ENCODE peak calls at places on chromosome 14, in four cellular contexts. One of them, this sample, is unnamed.

GRCh38 chr14:101251812-101252442 is 309.4 kb upstream of the DIO3 start:
- DNase-seq in nucleus accumbens: no peak
- DNase-seq in IMR-90: no peak
- DNase-seq in GM12892: no peak
- DNase-seq in this sample: no peak

GRCh38 chr14:75126679-75127473 is at the start of gene NEK9:
- DNase-seq in nucleus accumbens: peak
- DNase-seq in GM12892: peak
- DNase-seq in IMR-90: peak
- DNase-seq in this sample: peak

GRCh38 chr14:73741386-73741875 is 27.2 kb upstream of the PNMA1 start:
- DNase-seq in IMR-90: peak
- DNase-seq in GM12892: peak
- DNase-seq in nucleus accumbens: peak
- DNase-seq in this sample: peak

GRCh38 chr14:94162466-94162865 is 11.7 kb upstream of the PPP4R4 start:
- DNase-seq in GM12892: no peak
- DNase-seq in IMR-90: no peak
- DNase-seq in nucleus accumbens: no peak
- DNase-seq in this sample: no peak

GRCh38 chr14:42174357-42174756 is 567.7 kb downstream of the LRFN5 start:
- DNase-seq in IMR-90: no peak
- DNase-seq in nucleus accumbens: no peak
- DNase-seq in GM12892: no peak
- DNase-seq in this sample: no peak

GRCh38 chr14:93207468-93208308 is 632 bp downstream of the UBR7 start:
- DNase-seq in nucleus accumbens: peak
- DNase-seq in IMR-90: peak
- DNase-seq in GM12892: no peak
- DNase-seq in this sample: peak

GRCh38 chr14:77565289-77566081 is 51.0 kb downstream of the SPTLC2 start:
- DNase-seq in nucleus accumbens: no peak
- DNase-seq in GM12892: no peak
- DNase-seq in IMR-90: peak
- DNase-seq in this sample: no peak

GRCh38 chr14:103001226-103001625 is 56.1 kb downstream of the CDC42BPB start:
- DNase-seq in IMR-90: no peak
- DNase-seq in nucleus accumbens: no peak
- DNase-seq in GM12892: no peak
- DNase-seq in this sample: no peak

GRCh38 chr14:106347291-106347778 is 821.0 kb downstream of the TMEM121 start:
- DNase-seq in GM12892: no peak
- DNase-seq in IMR-90: no peak
- DNase-seq in nucleus accumbens: no peak
- DNase-seq in this sample: no peak

GRCh38 chr14:68238956-68239355 is 419.4 kb downstream of the RAD51B start:
- DNase-seq in nucleus accumbens: no peak
- DNase-seq in IMR-90: no peak
- DNase-seq in GM12892: no peak
- DNase-seq in this sample: no peak

This sample was measured in RPMI7951.